ENCODE peak calls at places on chromosomes 4 and X, in five cellular contexts. W is AG10803, B is AG08396, C is fibroblast of lung, M is GM12865. N is an unnamed sample.
A peak's percentile ranks its signal among the peaks of the same experiment; 100 is the strongest.

GRCh38 chr4:137203601-137204000 is 328.7 kb downstream of the PCDH18 start:
- DNase-seq in W (peak; percentile 84), B (peak; percentile 21), M (no peak), C (peak; percentile 74), N (no peak)

GRCh38 chr4:37726666-37727065 is 40.5 kb upstream of the RELL1 start:
- DNase-seq in W (peak; percentile 29), C (peak; percentile 69), B (no peak), M (no peak), N (no peak)

GRCh38 chrX:108167211-108167872 is 75.8 kb downstream of the ATG4A start:
- DNase-seq in W (peak; percentile 12), C (peak; percentile 55), B (no peak), M (no peak), N (peak; percentile 66)

GRCh38 chrX:102516314-102516936 is at the start of gene TMSB15A:
- DNase-seq in M (no peak), C (peak; percentile 57), W (peak; percentile 12), B (peak; percentile 83), N (peak; percentile 9)

GRCh38 chr4:174697896-174698295 is 131.2 kb downstream of the GLRA3 start:
- DNase-seq in C (no peak), M (no peak), W (peak; percentile 8), B (no peak), N (no peak)

GRCh38 chrX:47361538-47362511 is 8.6 kb upstream of the ZNF157 start:
- DNase-seq in M (peak; percentile 97), B (peak; percentile 87), C (peak; percentile 94), W (peak; percentile 86), N (peak; percentile 89)

GRCh38 chrX:67654301-67654700 is 110.5 kb downstream of the AR start:
- DNase-seq in B (no peak), C (no peak), W (no peak), M (no peak), N (no peak)

GRCh38 chrX:21883258-21883657 is 27.5 kb downstream of the YY2 start:
- DNase-seq in B (no peak), M (no peak), W (no peak), C (no peak), N (no peak)

GRCh38 chr4:126766266-126766665 is 866.5 kb upstream of the INTU start:
- DNase-seq in M (no peak), C (peak; percentile 28), W (no peak), B (no peak), N (no peak)

GRCh38 chrX:37993857-37994619 is 12.3 kb upstream of the SYTL5 start:
- DNase-seq in M (peak; percentile 81), C (no peak), W (no peak), B (no peak), N (peak; percentile 55)

GRCh38 chr4:38310446-38311043 is 350.3 kb downstream of the PTTG2 start:
- DNase-seq in B (no peak), W (no peak), M (peak; percentile 97), C (no peak), N (no peak)